ENCODE peak calls at places on chromosomes 5 and 9, in eight cellular contexts. M, G, C, H, X, U, W and D are unnamed samples. For H3K4me1, the result is how much of the 10 kb centered on the place peaks cover.

GRCh38 chr9:127131871-127132270 is 9.4 kb upstream of the ANGPTL2 start:
- DNase-seq in W (peak), X (no peak), G (no peak), M (no peak), H (no peak), U (no peak), C (peak), D (no peak)

GRCh38 chr9:129263836-129264235 is 85.8 kb upstream of the IER5L start:
- DNase-seq in W (no peak), M (no peak), H (peak), C (no peak), G (no peak), U (no peak), X (peak), D (no peak)

GRCh38 chr5:62582198-62582597 is 3.6 kb downstream of the LRRC70 start:
- DNase-seq in C (no peak), W (no peak), H (no peak), G (no peak), U (no peak), M (no peak), X (no peak), D (no peak)

GRCh38 chr5:76908166-76908565 is 44.7 kb upstream of the CRHBP start:
- DNase-seq in X (no peak), M (no peak), H (no peak), G (no peak), C (no peak), U (no peak), W (no peak), D (no peak)

GRCh38 chr9:6007770-6008168 is 7.7 kb downstream of the RANBP6 start:
- DNase-seq in G (peak), H (peak), W (peak), X (peak), M (peak), C (peak), U (peak), D (peak)

GRCh38 chr5:175895701-175896102 is 24.3 kb downstream of the CPLX2 start:
- DNase-seq in U (no peak), H (no peak), M (peak), W (no peak), X (no peak), C (no peak), G (peak), D (peak)

GRCh38 chr5:139275536-139276297 is 17.8 kb upstream of the MATR3 start:
- DNase-seq in G (no peak), X (no peak), C (no peak), M (no peak), U (no peak), H (no peak), W (no peak), D (no peak)

GRCh38 chr9:129175825-129176633 is 2.0 kb downstream of the IER5L start:
- DNase-seq in M (peak), X (peak), C (peak), H (peak), W (peak), G (peak), U (peak), D (peak)

GRCh38 chr9:129696803-129697110 is 31.3 kb downstream of the PRRX2 start:
- DNase-seq in U (no peak), G (no peak), W (no peak), H (no peak), C (no peak), X (no peak), M (no peak), D (no peak)

GRCh38 chr9:127121628-127122175 is 733 bp downstream of the ANGPTL2 start:
- DNase-seq in M (no peak), U (peak), G (no peak), X (no peak), C (peak), H (no peak), W (no peak), D (no peak)

GRCh38 chr5:82745016-82745415 is 332.2 kb downstream of the TMEM167A start:
- DNase-seq in H (no peak), X (no peak), U (no peak), C (no peak), G (no peak), M (no peak), W (no peak), D (no peak)

GRCh38 chr9:20271107-20271506 is 351.2 kb downstream of the MLLT3 start:
- DNase-seq in U (no peak), H (no peak), C (no peak), W (no peak), X (no peak), G (no peak), M (no peak), D (peak)

GRCh38 chr9:125652771-125653170 is 54.2 kb downstream of the MAPKAP1 start:
- DNase-seq in G (no peak), M (no peak), H (no peak), W (no peak), C (no peak), X (no peak), U (no peak), D (no peak)

GRCh38 chr9:125654121-125654520 is 52.9 kb downstream of the MAPKAP1 start:
- DNase-seq in G (no peak), X (no peak), C (no peak), U (no peak), M (no peak), H (no peak), W (no peak), D (no peak)

GRCh38 chr9:125649826-125650225 is 57.2 kb downstream of the MAPKAP1 start:
- DNase-seq in G (no peak), H (no peak), U (no peak), C (no peak), X (no peak), M (no peak), W (no peak), D (no peak)

GRCh38 chr9:125650271-125650737 is 56.7 kb downstream of the MAPKAP1 start:
- DNase-seq in G (no peak), H (no peak), X (no peak), W (no peak), M (no peak), C (peak), U (no peak), D (no peak)

DNA sequence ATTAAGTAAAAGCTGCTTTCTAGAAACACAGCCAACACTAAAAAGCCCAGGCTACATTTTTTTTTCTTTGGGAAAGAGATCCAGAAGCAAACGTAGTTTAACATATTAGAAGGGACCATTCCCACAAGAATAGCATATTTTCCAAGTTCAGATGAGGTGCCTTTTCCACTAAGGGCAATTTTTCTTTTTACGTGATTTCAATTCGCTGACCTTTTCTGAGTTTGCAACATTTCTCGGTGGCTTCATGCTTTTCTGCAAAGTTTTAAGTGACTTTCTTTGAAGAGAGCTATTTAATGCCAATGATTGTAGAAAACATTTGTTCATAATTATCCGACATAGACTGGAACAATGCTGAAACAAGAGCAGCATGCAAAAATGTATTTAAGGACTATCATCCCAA is 55.1 kb downstream of the MAPKAP1 start:
- DNase-seq in M (no peak), G (no peak), C (no peak), W (no peak), H (no peak), U (no peak), X (no peak), D (no peak)
- H3K4me1 ChIP-seq in M (under half), G (under half), C (under half), W (under half), H (under half), U (under half), X (under half), D (under half)

DNA sequence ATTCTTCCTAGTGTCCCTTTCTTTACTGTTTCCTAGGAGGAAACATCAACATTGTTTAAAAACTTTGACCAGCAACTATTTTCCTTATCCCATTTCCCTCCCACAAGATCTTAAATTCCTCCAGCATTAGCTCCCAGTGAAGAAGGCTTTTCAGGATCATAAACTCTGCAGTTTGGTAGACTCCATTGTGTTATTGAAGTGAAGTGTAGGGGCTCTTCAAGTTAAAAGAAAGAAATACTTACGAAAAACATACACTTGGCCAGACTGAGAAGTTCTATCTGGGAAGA is 22.4 kb downstream of the LIFR start:
- DNase-seq in X (no peak), C (no peak), H (no peak), M (no peak), W (no peak), G (no peak), U (no peak), D (no peak)
- H3K4me1 ChIP-seq in X (under half), C (under half), H (under half), M (under half), W (under half), G (under half), U (under half), D (under half)

DNA sequence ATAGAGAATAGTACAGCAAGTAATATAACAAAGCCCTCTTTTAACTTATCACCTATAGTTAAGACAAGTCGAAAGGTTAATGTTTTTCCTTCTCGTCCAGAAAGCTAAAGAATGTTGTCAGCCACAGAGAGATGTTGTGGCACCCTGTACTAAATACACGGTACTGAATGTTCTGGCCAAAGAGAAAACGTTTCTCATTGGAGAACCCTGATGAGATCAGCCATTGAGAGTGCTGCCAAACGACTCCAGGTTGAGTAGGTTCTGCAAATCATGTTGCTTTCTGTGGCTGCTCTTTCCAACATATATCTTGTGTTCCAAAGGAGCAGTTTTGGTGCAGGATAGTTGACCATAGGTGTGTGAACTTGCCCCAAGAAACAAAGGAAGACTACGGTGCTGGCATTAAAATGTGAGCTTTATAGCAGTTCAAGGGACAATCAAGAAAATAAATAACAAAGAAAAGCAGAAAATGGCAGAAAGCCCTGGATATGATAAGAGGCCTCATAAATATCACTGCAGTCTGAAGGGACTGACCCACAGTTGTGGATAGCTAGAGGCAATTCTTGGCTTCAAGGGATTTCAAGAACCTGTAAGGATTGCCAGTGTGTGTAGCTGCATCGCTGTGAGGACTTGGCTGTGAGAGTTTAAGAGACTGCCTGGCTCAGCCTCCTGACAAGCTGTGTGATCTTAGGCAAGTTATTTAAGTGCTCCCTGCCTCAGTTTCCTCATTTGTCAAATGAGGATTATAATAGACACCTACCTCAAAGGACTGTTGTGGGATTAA is 102.7 kb downstream of the ARHGEF28 start:
- DNase-seq in W (peak), G (no peak), M (no peak), H (no peak), U (peak), C (no peak), X (no peak), D (no peak)
- H3K4me1 ChIP-seq in W (under half), G (under half), M (under half), H (under half), U (under half), C (under half), X (under half), D (under half)

DNA sequence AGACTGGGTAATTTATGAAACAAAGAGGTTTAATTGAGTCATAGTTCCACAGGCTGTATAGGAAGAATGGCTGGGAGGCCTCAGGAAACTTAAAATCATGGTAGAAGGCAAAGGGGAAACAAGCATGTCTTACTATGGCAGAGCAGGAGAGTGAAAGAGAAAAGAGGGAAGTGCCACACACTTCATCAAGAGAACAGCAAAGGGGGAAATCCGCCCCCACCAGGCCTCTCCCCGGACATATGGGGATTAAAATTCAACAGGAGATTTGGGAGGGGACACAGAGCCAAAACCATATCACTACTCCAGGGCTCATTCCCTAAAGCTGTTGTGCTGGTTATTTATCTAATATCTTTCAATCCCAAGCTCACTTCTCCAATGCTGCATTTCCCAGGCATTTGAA is 50.2 kb upstream of the NR3C1 start:
- DNase-seq in C (no peak), M (no peak), U (no peak), G (no peak), X (no peak), H (no peak), W (no peak), D (peak)
- H3K4me1 ChIP-seq in C (under half), M (under half), U (under half), G (under half), X (under half), H (under half), W (under half), D (under half)

DNA sequence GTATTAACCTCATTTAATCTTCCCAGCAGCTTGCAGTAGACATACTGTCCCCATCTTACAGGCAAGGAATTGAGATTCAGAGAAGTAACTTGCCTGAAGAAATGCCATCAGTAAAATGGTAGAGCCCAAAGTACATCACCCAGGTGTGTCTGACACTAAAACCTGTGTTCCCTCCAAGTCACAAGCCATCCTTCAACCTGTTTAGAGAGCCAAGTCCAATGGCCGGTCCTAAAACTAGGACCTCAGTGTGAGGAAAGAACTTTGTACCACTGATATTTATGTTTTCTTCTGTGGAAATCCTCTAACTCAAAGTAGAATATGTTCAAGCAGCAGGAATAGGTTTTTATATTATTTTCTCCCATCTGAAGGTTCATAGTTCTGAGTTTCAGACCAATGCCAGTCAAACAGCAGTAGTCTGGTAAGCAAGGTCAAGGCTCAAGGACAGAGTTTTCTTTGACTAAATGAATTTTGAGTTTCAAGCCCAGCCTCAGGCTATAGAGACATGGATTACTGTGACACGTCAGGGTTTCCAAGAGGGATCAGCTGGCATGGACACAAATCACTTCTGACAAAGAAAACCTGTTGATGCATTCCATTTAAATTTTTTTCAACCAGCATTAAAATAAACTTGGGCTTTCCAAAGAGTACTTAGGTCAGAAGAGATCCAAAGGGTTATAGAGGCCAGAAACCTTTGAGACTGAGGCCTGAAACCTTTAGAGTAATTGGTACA is 80.9 kb upstream of the PLPP6 start:
- DNase-seq in U (no peak), W (no peak), H (no peak), M (no peak), C (no peak), X (no peak), G (no peak), D (no peak)
- H3K4me1 ChIP-seq in U (under half), W (under half), H (under half), M (under half), C (under half), X (under half), G (under half), D (under half)

DNA sequence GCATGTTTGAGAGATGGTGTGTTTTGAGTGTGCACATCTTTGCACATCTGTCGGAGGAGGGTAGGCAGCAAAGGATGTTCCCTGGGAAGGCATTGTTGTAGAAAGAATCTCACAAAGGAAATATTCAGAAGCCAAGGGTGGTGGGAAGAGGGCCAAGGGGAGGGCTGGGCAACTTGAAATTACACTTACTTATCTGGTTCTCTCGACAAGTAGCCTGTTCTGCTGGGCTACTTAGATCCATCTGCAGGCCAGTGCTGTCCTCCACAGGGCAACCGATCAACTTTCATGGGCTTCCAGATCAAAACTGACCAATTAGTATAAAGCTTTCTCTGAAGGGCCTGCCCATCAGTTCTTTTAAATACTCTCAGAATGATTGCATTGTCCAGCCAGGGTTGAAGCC is 495.2 kb downstream of the GADD45G start:
- DNase-seq in W (no peak), X (no peak), H (no peak), C (peak), U (no peak), M (no peak), G (no peak), D (no peak)
- H3K4me1 ChIP-seq in W (under half), X (under half), H (under half), C (under half), U (under half), M (under half), G (under half), D (under half)

GRCh38 chr9:93301911-93302525 is 118.1 kb downstream of the WNK2 start:
- DNase-seq in M (no peak), U (no peak), W (peak), C (no peak), X (no peak), H (peak), G (no peak), D (no peak)
- H3K4me1 ChIP-seq in M (under half), U (under half), W (under half), C (under half), X (under half), H (under half), G (under half), D (under half)

DNA sequence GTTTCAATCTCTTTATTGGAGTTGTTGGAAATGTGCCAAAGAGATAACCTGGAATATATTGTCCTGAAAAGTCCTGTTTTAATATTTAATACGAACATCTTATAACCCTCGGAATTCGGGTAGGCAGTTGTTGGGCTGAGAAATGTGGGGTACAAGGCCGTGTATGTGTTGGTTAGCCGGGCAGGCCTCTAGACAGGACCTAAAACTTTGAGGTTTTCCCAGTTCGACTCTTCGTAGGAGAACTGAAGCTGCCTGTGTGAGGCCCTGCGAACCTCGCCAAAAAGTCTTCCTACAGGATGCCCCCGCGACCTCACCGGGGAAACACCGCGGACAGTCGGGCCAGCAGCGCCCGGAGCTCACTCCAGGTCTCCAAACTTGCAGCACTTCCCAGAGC is 583 bp upstream of the TJP2 start:
- DNase-seq in X (no peak), W (no peak), M (no peak), C (no peak), U (no peak), H (no peak), G (no peak), D (no peak)
- H3K4me1 ChIP-seq in X (under half), W (under half), M (under half), C (under half), U (under half), H (under half), G (under half), D (under half)